ENCODE peak calls at places on chromosome X, in eight cellular contexts. Z is mucosa of descending colon, G is heart left ventricle, S is stomach, K is IMR-90, H is cardiac muscle cell, W is BE2C, V is OCI-LY7. B is an unnamed sample.

GRCh38 chrX:139554367-139554766 is 23.8 kb downstream of the F9 start:
- DNase-seq in Z (no peak), V (peak; percentile 56), K (no peak), H (no peak), S (no peak), G (no peak), W (no peak), B (no peak)

GRCh38 chrX:39725114-39725513 is 372.6 kb downstream of the BCOR start:
- DNase-seq in K (no peak), S (no peak), W (no peak), V (no peak), G (no peak), Z (no peak), H (no peak), B (no peak)

GRCh38 chrX:23786268-23786815 is 3.4 kb downstream of the SAT1 start:
- DNase-seq in V (no peak), H (peak; percentile 39), W (no peak), G (no peak), Z (no peak), K (no peak), S (no peak), B (no peak)

GRCh38 chrX:111360839-111361238 is 51.2 kb downstream of the DCX start:
- DNase-seq in K (no peak), G (no peak), S (no peak), V (no peak), Z (no peak), W (peak; percentile 21), H (no peak), B (no peak)

GRCh38 chrX:119541188-119541587 is 24.0 kb downstream of the STEEP1 start:
- DNase-seq in Z (no peak), S (no peak), W (no peak), V (no peak), K (peak; percentile 86), H (peak; percentile 70), G (no peak), B (no peak)

GRCh38 chrX:153379971-153380581 is 21.1 kb downstream of the PNMA6E start:
- DNase-seq in G (no peak), K (no peak), W (peak; percentile 43), Z (no peak), H (no peak), V (no peak), S (no peak), B (no peak)

GRCh38 chrX:154466907-154467306 is 8.8 kb downstream of the PLXNA3 start:
- DNase-seq in K (no peak), G (no peak), V (no peak), S (no peak), H (no peak), W (no peak), Z (no peak), B (no peak)

GRCh38 chrX:18809641-18810040 is 102.2 kb downstream of the PPEF1 start:
- DNase-seq in W (no peak), G (no peak), S (no peak), K (no peak), V (no peak), H (no peak), Z (no peak), B (no peak)

GRCh38 chrX:36898301-36898700 is 109.9 kb upstream of the FAM47C start:
- DNase-seq in Z (no peak), V (peak; percentile 7), G (no peak), W (no peak), S (no peak), K (peak; percentile 0), H (no peak), B (no peak)

GRCh38 chrX:11629593-11630211 is 36.0 kb downstream of the ARHGAP6 start:
- DNase-seq in G (peak; percentile 65), H (peak; percentile 91), S (no peak), K (peak; percentile 51), V (no peak), Z (no peak), W (no peak), B (peak; percentile 33)

GRCh38 chrX:39613508-39613921 is 484.2 kb downstream of the BCOR start:
- DNase-seq in Z (no peak), V (peak; percentile 5), H (peak; percentile 28), G (peak; percentile 41), S (no peak), K (no peak), W (peak; percentile 60), B (no peak)

GRCh38 chrX:10545882-10546281 is 74.5 kb downstream of the MID1 start:
- DNase-seq in H (no peak), S (no peak), Z (no peak), V (no peak), G (no peak), K (no peak), W (no peak), B (no peak)

GRCh38 chrX:12657881-12658280 is 133.3 kb upstream of the PRPS2 start:
- DNase-seq in G (no peak), W (no peak), V (no peak), H (no peak), K (no peak), Z (no peak), S (no peak), B (no peak)

GRCh38 chrX:21756785-21757529 is 959 bp downstream of the SMPX start:
- DNase-seq in V (no peak), S (no peak), Z (no peak), G (no peak), K (no peak), W (no peak), H (no peak), B (no peak)

GRCh38 chrX:95995600-95995999 is 689.0 kb upstream of the DIAPH2 start:
- DNase-seq in Z (no peak), G (no peak), V (no peak), W (no peak), H (no peak), K (no peak), S (no peak), B (no peak)

GRCh38 chrX:8815460-8816065 is 14.4 kb upstream of the FAM9A start:
- DNase-seq in W (peak; percentile 15), V (peak; percentile 39), Z (no peak), G (no peak), K (peak; percentile 40), S (no peak), H (peak; percentile 54), B (no peak)

GRCh38 chrX:1521459-1521956 is 15.5 kb downstream of the P2RY8 start:
- DNase-seq in K (no peak), H (no peak), V (peak; percentile 99), S (no peak), W (no peak), G (no peak), Z (no peak), B (no peak)

DNA sequence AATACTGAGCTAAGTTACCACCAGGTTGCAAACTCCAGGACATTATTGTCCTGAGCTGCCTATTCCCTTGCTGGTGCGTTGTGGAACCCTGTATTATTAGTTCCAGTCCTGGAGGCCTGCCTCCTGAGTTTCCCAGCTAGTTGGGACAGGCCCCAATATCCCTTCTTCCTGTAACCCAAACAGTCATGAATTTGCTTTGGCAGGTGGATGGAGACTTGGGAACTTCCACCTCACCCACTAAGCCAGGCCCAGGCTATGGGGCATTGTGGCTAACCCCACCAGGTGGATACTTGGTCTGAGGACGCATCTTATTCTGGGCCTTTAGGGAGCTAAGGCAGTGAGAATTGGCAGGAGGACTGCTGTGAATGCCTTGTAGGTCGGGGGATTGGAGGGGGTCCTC is 5.0 kb downstream of the RBM3 start:
- DNase-seq in H (no peak), W (no peak), V (no peak), Z (no peak), K (no peak), S (no peak), G (no peak), B (no peak)
- H3K9me3 ChIP-seq in H (no peaks in the 10 kb centered on the region), W (no peaks in the 10 kb centered on the region), V (no peaks in the 10 kb centered on the region), Z (no peaks in the 10 kb centered on the region), K (no peaks in the 10 kb centered on the region), S (no peaks in the 10 kb centered on the region), G (no peaks in the 10 kb centered on the region), B (no peaks in the 10 kb centered on the region)

DNA sequence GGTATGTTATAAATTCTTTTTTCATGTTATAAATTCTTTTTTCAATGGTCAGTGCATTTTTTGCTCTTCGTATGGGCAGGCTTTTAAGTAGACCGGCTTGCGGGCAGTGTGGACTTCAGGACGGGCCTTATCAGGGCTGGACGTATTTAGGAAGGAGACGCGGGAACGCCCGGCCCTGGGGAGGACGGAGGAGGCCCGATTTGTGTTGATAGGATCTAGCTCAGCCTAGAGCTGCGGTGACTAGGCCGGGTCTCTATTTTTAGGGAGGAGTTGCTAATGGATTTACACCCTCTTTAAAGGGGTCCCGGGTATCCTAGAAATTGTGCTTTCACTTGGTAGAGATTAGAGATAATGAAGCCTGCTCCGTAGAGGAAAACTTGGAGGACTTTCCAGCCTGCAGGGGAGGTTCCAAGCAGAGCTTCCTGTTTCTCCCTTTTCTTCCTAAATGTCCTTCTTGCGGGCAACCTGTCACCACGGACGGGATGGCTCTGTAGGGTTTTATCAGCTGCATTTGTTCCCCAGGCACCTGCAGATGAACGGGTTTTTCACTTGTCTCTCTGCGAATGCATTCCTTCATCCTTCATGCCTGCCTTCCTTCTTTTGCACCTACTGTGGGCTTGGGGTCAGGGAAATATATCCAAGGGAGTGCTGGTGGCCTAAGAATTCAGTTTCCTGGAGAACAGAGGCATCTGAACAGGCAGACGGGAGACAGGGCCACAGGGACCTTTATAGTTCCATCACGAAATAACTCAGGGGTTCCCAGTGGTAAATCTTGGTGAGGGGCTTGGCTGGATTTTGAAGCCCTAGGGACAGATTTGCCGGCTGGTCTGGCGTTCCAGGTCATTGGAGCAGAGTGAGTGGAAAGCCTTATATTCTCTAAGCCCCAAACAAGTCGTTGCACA is 1.4 kb downstream of the CD99 start:
- DNase-seq in V (peak; percentile 38), K (peak; percentile 58), H (peak; percentile 72), G (peak; percentile 42), Z (peak; percentile 66), S (peak; percentile 44), W (no peak), B (peak; percentile 26)
- H3K4me1 ChIP-seq in V (peaks cover 49% of the 10 kb centered on the region), K (peaks cover 8% of the 10 kb centered on the region), H (peaks cover 40% of the 10 kb centered on the region), G (peaks cover 61% of the 10 kb centered on the region), Z (peaks cover 10% of the 10 kb centered on the region), S (peaks cover 58% of the 10 kb centered on the region), W (no peaks in the 10 kb centered on the region), B (peaks cover 50% of the 10 kb centered on the region)

GRCh38 chrX:17592117-17592516 is 145.2 kb upstream of the SCML1 start:
- DNase-seq in S (no peak), H (peak; percentile 27), Z (no peak), G (no peak), W (no peak), K (peak; percentile 27), V (no peak), B (no peak)

GRCh38 chrX:17588303-17588702 is 149.0 kb upstream of the SCML1 start:
- DNase-seq in G (no peak), K (no peak), Z (no peak), W (no peak), H (no peak), V (no peak), S (no peak), B (no peak)

GRCh38 chrX:17590892-17591740 is 146.2 kb upstream of the SCML1 start:
- DNase-seq in S (peak; percentile 65), G (peak; percentile 50), V (peak; percentile 11), H (peak; percentile 85), Z (no peak), K (peak; percentile 80), W (peak; percentile 49), B (no peak)

GRCh38 chrX:17595456-17596035 is 141.7 kb upstream of the SCML1 start:
- DNase-seq in G (no peak), H (peak; percentile 48), W (no peak), V (no peak), Z (no peak), S (no peak), K (peak; percentile 62), B (no peak)

GRCh38 chrX:17591741-17592110 is 145.6 kb upstream of the SCML1 start:
- DNase-seq in K (peak; percentile 81), S (no peak), H (peak; percentile 82), V (no peak), W (no peak), G (no peak), Z (no peak), B (no peak)
- H3K4me3 ChIP-seq in K (peak overlapping the region; percentile 48), S (no peak overlapping the region), H (no peak overlapping the region), V (no peak overlapping the region), W (no peak overlapping the region), G (no peak overlapping the region), Z (no peak overlapping the region), B (peak overlapping the region; percentile 64)

GRCh38 chrX:155871934-155872333 is 9.2 kb upstream of the VAMP7 start:
- DNase-seq in W (no peak), Z (no peak), G (no peak), H (no peak), S (no peak), K (no peak), V (no peak), B (no peak)
- H3K9me3 ChIP-seq in W (no peaks in the 10 kb centered on the region), Z (peaks cover 12% of the 10 kb centered on the region), G (no peaks in the 10 kb centered on the region), H (no peaks in the 10 kb centered on the region), S (no peaks in the 10 kb centered on the region), K (peaks cover 2% of the 10 kb centered on the region), V (no peaks in the 10 kb centered on the region), B (no peaks in the 10 kb centered on the region)